ENCODE peak calls at places on chromosomes 2 and 18, in seven cellular contexts. N is H9, W is neuronal stem cell, L is IMR-90, S is H1, C is trophoblast cell, D is mesenchymal stem cell. U is an unnamed sample. For H3K4me1 and H3K27me3, the result is how much of the 10 kb centered on the place peaks cover.

GRCh38 chr2:142734770-142735169 is 142.7 kb upstream of the KYNU start:
- DNase-seq in L (no peak), C (no peak), N (no peak), W (no peak), S (no peak), D (no peak), U (no peak)

GRCh38 chr2:72289283-72289682 is 141.6 kb upstream of the CYP26B1 start:
- DNase-seq in S (no peak), W (no peak), C (peak), L (peak), D (no peak), N (no peak), U (no peak)

GRCh38 chr2:168237741-168238140 is 9.7 kb downstream of the STK39 start:
- DNase-seq in N (no peak), L (peak), W (no peak), C (no peak), S (no peak), D (peak), U (no peak)

GRCh38 chr2:20225294-20226151 is 593 bp upstream of the SDC1 start:
- DNase-seq in N (peak), W (peak), D (peak), C (peak), L (peak), S (peak), U (peak)

GRCh38 chr2:170530284-170530745 is 184.8 kb upstream of the SP5 start:
- DNase-seq in W (peak), C (no peak), S (peak), N (peak), D (peak), L (peak), U (peak)

GRCh38 chr2:173999272-173999671 is 34.1 kb upstream of the SP3 start:
- DNase-seq in N (no peak), L (no peak), D (no peak), W (no peak), S (no peak), C (no peak), U (no peak)

GRCh38 chr2:216568563-216568962 is 64.7 kb upstream of the IGFBP2 start:
- DNase-seq in N (no peak), D (no peak), C (no peak), S (no peak), W (no peak), L (no peak), U (no peak)

GRCh38 chr2:28516950-28517349 is 21.1 kb downstream of the PLB1 start:
- DNase-seq in N (no peak), W (no peak), D (no peak), C (peak), S (no peak), L (no peak), U (no peak)

GRCh38 chr2:21413082-21413481 is 289.3 kb downstream of the TDRD15 start:
- DNase-seq in W (no peak), N (no peak), S (no peak), L (peak), C (no peak), D (peak), U (no peak)

DNA sequence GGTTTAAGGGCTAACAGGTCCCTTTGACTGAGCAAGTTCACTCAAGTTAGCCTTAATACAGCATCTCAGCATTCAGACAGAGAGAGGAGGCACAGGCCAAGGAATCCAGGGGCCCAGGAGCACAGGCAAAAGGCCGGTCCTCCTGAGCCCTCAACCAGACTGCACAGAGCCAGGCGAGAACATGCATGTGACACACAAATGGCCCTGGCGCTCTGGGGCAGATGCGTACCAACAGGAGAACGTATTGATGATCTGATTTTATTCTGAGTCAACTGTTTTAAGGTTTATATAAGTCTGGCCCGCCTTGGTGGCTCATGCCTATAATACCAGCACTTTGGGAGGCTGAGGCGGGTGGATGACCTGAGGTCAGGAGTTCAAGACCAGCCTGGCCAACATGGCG is 34.9 kb downstream of the KCNIP3 start:
- DNase-seq in W (no peak), N (no peak), L (no peak), C (no peak), S (no peak), D (no peak), U (no peak)
- H3K4me1 ChIP-seq in W (under half), N (under half), L (under half), C (under half), S (under half), D (under half), U (under half)

GRCh38 chr2:36193680-36194079 is 161.9 kb upstream of the CRIM1 start:
- DNase-seq in N (no peak), L (no peak), D (no peak), W (no peak), S (no peak), C (no peak), U (peak)

GRCh38 chr2:36185624-36186023 is 170.0 kb upstream of the CRIM1 start:
- DNase-seq in D (no peak), L (no peak), N (no peak), C (no peak), W (no peak), S (no peak), U (no peak)

GRCh38 chr2:36192978-36193377 is 162.6 kb upstream of the CRIM1 start:
- DNase-seq in D (no peak), S (no peak), W (no peak), N (no peak), L (no peak), C (no peak), U (no peak)

GRCh38 chr2:36184848-36185247 is 170.7 kb upstream of the CRIM1 start:
- DNase-seq in D (no peak), L (no peak), W (no peak), S (no peak), N (no peak), C (no peak), U (no peak)

DNA sequence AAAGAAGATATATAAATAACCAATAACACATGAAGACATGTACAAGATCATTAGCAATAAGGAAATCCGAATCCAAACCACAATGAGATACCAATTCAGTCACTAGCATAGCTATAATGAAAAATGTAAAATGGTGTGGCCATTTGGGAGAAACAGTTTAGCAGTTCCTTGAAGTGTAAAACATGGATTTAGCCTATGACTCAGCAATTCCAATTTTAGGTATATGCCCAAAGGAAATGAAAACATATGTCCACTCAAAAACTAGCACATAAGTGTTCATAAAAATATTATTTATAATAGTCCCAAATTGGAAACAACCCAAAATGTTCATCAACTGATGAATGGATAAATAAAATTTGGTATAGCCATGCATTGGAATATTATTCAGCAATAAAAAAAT is 165.5 kb upstream of the CRIM1 start:
- DNase-seq in N (no peak), S (no peak), L (no peak), W (no peak), D (no peak), C (no peak), U (no peak)
- H4K8ac ChIP-seq in N (no peak), S (no peak), L (no peak), W (no peak), D (no peak), C (no peak), U (no peak)

DNA sequence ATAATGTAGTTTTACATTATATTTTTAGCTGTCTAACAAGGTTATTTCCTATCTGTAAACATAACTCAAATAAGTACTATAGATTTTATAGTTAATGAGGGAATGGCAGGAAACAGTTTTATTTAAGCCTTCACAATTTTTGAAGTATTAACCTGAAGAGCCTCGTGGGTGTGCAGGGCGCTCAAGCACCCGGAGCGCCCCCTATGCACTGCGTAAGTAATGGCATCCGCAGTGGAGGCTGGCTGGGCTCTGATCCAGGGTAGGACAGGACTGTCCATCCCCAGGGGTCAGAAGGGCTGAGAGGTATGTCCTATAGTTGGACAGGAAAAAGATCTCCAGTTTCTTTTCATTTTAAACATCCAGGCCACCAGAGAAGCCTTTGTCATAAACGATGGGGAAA is 8.2 kb upstream of the GBX2 start:
- DNase-seq in W (peak), L (peak), D (no peak), S (peak), N (no peak), C (peak), U (peak)
- H3K27me3 ChIP-seq in W (under half), L (under half), D (half or more), S (half or more), N (under half), C (under half), U (half or more)

DNA sequence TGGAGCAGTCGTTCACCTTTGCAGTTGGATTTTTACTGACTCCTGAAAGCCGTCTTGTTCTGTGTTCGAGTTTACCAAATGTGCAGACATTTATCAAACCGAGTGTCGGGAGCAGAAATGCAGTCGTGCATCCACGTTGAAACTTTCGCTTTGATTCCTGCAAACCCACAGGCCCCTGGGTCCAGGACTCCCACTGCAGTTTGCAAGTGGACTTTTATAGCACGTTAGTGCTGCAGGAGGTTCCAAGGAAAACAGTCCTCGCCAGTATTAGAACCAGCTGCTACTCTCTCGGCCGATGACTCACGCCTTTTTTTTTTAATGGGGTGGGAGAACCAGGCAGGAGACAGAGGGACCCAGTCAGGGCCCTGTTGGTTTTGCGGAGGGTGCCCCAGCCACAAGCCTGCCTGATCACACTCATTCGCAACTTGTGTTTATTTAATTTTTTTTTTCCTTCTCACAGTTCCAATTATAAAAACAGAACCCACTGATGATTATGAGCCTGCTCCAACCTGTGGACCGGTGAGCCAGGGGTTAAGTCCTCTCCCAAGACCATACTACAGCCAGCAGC is 90.1 kb downstream of the NFATC1 start:
- DNase-seq in S (no peak), C (peak), L (peak), W (no peak), N (no peak), D (peak), U (no peak)
- H3K4me1 ChIP-seq in S (under half), C (under half), L (under half), W (under half), N (under half), D (under half), U (under half)

U was measured in mesendoderm.